ENCODE peak calls at places on chromosomes 2 and 18, in four cellular contexts. M is DMS 273 treated with DMSO at 0.1 percent for 48 hours, X is uterus, K is cardiac muscle cell. P is an unnamed sample.

GRCh38 chr2:150466770-150467640 is 20.5 kb downstream of the RND3 start:
- DNase-seq in M (no peak), X (no peak), K (no peak), P (no peak)

GRCh38 chr18:8856769-8857393 is 151.5 kb downstream of the MTCL1 start:
- DNase-seq in M (no peak), X (no peak), K (no peak), P (no peak)

GRCh38 chr2:218981390-218982311 is 3.3 kb downstream of the FEV start:
- DNase-seq in M (no peak), X (no peak), K (peak), P (peak)

GRCh38 chr2:220499281-220499680 is 871.9 kb downstream of the SLC4A3 start:
- DNase-seq in M (no peak), X (no peak), K (peak), P (no peak)

GRCh38 chr2:109295781-109296117 is 166.7 kb downstream of the SH3RF3 start:
- DNase-seq in M (no peak), X (no peak), K (no peak), P (no peak)

GRCh38 chr2:172552547-172553291 is 3.2 kb upstream of the PDK1 start:
- DNase-seq in M (no peak), X (no peak), K (no peak), P (no peak)

GRCh38 chr18:8162797-8163196 is 446.4 kb upstream of the RAB12 start:
- DNase-seq in M (no peak), X (no peak), K (peak), P (no peak)

GRCh38 chr18:6150481-6150880 is 255.2 kb upstream of the TMEM200C start:
- DNase-seq in M (peak), X (no peak), K (no peak), P (no peak)

GRCh38 chr2:150495993-150496627 is 8.6 kb upstream of the RND3 start:
- DNase-seq in M (no peak), X (no peak), K (no peak), P (no peak)

GRCh38 chr18:25517881-25518715 is 166.1 kb upstream of the ZNF521 start:
- DNase-seq in M (no peak), X (no peak), K (peak), P (no peak)

GRCh38 chr18:7926526-7926925 is 359.4 kb downstream of the PTPRM start:
- DNase-seq in M (no peak), X (no peak), K (peak), P (no peak)

GRCh38 chr18:77254711-77255110 is 5.1 kb downstream of the GALR1 start:
- DNase-seq in M (no peak), X (no peak), K (no peak), P (no peak)

GRCh38 chr18:48923746-48924580 is 26.8 kb downstream of the SMAD7 start:
- DNase-seq in M (no peak), X (no peak), K (no peak), P (no peak)

GRCh38 chr2:27249077-27249890 is 13.6 kb downstream of the SLC30A3 start:
- DNase-seq in M (no peak), X (no peak), K (no peak), P (no peak)

GRCh38 chr2:42925742-42926437 is 133.5 kb upstream of the HAAO start:
- DNase-seq in M (no peak), X (peak), K (no peak), P (no peak)

GRCh38 chr2:177641321-177641720 is 248.7 kb downstream of the AGPS start:
- DNase-seq in M (peak), X (no peak), K (no peak), P (peak)

GRCh38 chr2:19868705-19869550 is 32.9 kb downstream of the TTC32 start:
- DNase-seq in M (no peak), X (no peak), K (peak), P (no peak)

GRCh38 chr2:161414385-161415040 is 1.6 kb upstream of the TBR1 start:
- DNase-seq in M (no peak), X (no peak), K (peak), P (no peak)

P was measured in NCI-H524 treated with DMSO at 0.1 percent for 48 hours.